ENCODE peak calls at places on chromosomes 3 and 15, in seven cellular contexts. One of them, this sample, is unnamed.

GRCh38 chr3:183253364-183253960 is 409 bp downstream of the B3GNT5 start:
- DNase-seq in LNCaP clone FGC: no peak
- DNase-seq in B cell: no peak
- DNase-seq in hypothalamus: peak; percentile 25
- DNase-seq in A172: peak; percentile 40
- DNase-seq in HuH-7: peak; percentile 15
- DNase-seq in cardiac fibroblast: peak; percentile 76
- DNase-seq in this sample: peak; percentile 43

GRCh38 chr3:157535667-157536066 is 32.5 kb upstream of the VEPH1 start:
- DNase-seq in LNCaP clone FGC: no peak
- DNase-seq in B cell: no peak
- DNase-seq in hypothalamus: no peak
- DNase-seq in A172: no peak
- DNase-seq in HuH-7: no peak
- DNase-seq in cardiac fibroblast: no peak
- DNase-seq in this sample: no peak

GRCh38 chr3:24343084-24343783 is 151.4 kb downstream of the THRB start:
- DNase-seq in LNCaP clone FGC: no peak
- DNase-seq in B cell: no peak
- DNase-seq in hypothalamus: no peak
- DNase-seq in A172: peak; percentile 39
- DNase-seq in HuH-7: no peak
- DNase-seq in cardiac fibroblast: peak; percentile 14
- DNase-seq in this sample: no peak

GRCh38 chr3:30289751-30290150 is 316.6 kb upstream of the TGFBR2 start:
- DNase-seq in LNCaP clone FGC: no peak
- DNase-seq in B cell: no peak
- DNase-seq in hypothalamus: no peak
- DNase-seq in A172: no peak
- DNase-seq in HuH-7: no peak
- DNase-seq in cardiac fibroblast: no peak
- DNase-seq in this sample: no peak

GRCh38 chr15:46938169-46938568 is 779.1 kb upstream of the SEMA6D start:
- DNase-seq in LNCaP clone FGC: no peak
- DNase-seq in B cell: no peak
- DNase-seq in hypothalamus: no peak
- DNase-seq in A172: no peak
- DNase-seq in HuH-7: no peak
- DNase-seq in cardiac fibroblast: no peak
- DNase-seq in this sample: no peak

GRCh38 chr3:68866157-68866556 is 66.2 kb downstream of the TAFA4 start:
- DNase-seq in LNCaP clone FGC: no peak
- DNase-seq in B cell: no peak
- DNase-seq in hypothalamus: no peak
- DNase-seq in A172: no peak
- DNase-seq in HuH-7: no peak
- DNase-seq in cardiac fibroblast: no peak
- DNase-seq in this sample: no peak

GRCh38 chr15:55094152-55094551 is 102.6 kb downstream of the RSL24D1 start:
- DNase-seq in LNCaP clone FGC: no peak
- DNase-seq in B cell: no peak
- DNase-seq in hypothalamus: no peak
- DNase-seq in A172: no peak
- DNase-seq in HuH-7: no peak
- DNase-seq in cardiac fibroblast: no peak
- DNase-seq in this sample: no peak

GRCh38 chr3:67635257-67635656 is 19.2 kb downstream of the SUCLG2 start:
- DNase-seq in LNCaP clone FGC: no peak
- DNase-seq in B cell: no peak
- DNase-seq in hypothalamus: no peak
- DNase-seq in A172: peak; percentile 59
- DNase-seq in HuH-7: no peak
- DNase-seq in cardiac fibroblast: peak; percentile 45
- DNase-seq in this sample: no peak

GRCh38 chr15:33059184-33059583 is 135.3 kb downstream of the FMN1 start:
- DNase-seq in LNCaP clone FGC: no peak
- DNase-seq in B cell: no peak
- DNase-seq in hypothalamus: no peak
- DNase-seq in A172: no peak
- DNase-seq in HuH-7: no peak
- DNase-seq in cardiac fibroblast: peak; percentile 11
- DNase-seq in this sample: no peak

GRCh38 chr3:110069641-110070538 is 732.5 kb upstream of the DPPA4 start:
- DNase-seq in LNCaP clone FGC: no peak
- DNase-seq in B cell: no peak
- DNase-seq in hypothalamus: no peak
- DNase-seq in A172: no peak
- DNase-seq in HuH-7: no peak
- DNase-seq in cardiac fibroblast: peak; percentile 86
- DNase-seq in this sample: peak; percentile 4

GRCh38 chr15:44163370-44163769 is 31.7 kb downstream of the FRMD5 start:
- DNase-seq in LNCaP clone FGC: no peak
- DNase-seq in B cell: no peak
- DNase-seq in hypothalamus: no peak
- DNase-seq in A172: no peak
- DNase-seq in HuH-7: no peak
- DNase-seq in cardiac fibroblast: peak; percentile 10
- DNase-seq in this sample: no peak

GRCh38 chr15:25711691-25712090 is 151.4 kb downstream of the ATP10A start:
- DNase-seq in LNCaP clone FGC: no peak
- DNase-seq in B cell: no peak
- DNase-seq in hypothalamus: no peak
- DNase-seq in A172: no peak
- DNase-seq in HuH-7: no peak
- DNase-seq in cardiac fibroblast: no peak
- DNase-seq in this sample: no peak

GRCh38 chr3:111723293-111723963 is 128.3 kb upstream of the ZBED2 start:
- DNase-seq in LNCaP clone FGC: no peak
- DNase-seq in B cell: no peak
- DNase-seq in hypothalamus: no peak
- DNase-seq in A172: peak; percentile 65
- DNase-seq in HuH-7: no peak
- DNase-seq in cardiac fibroblast: peak; percentile 86
- DNase-seq in this sample: no peak

GRCh38 chr3:14415501-14415900 is 13.1 kb downstream of the SLC6A6 start:
- DNase-seq in LNCaP clone FGC: no peak
- DNase-seq in B cell: no peak
- DNase-seq in hypothalamus: no peak
- DNase-seq in A172: no peak
- DNase-seq in HuH-7: no peak
- DNase-seq in cardiac fibroblast: peak; percentile 51
- DNase-seq in this sample: no peak

GRCh38 chr3:197466586-197467399 is 89.0 kb downstream of the BDH1 start:
- DNase-seq in LNCaP clone FGC: no peak
- DNase-seq in B cell: no peak
- DNase-seq in hypothalamus: no peak
- DNase-seq in A172: peak; percentile 71
- DNase-seq in HuH-7: no peak
- DNase-seq in cardiac fibroblast: peak; percentile 57
- DNase-seq in this sample: no peak

This sample was measured in frontal cortex.